ENCODE peak calls at places on chromosomes 16 and 17, in five cellular contexts. N is neuronal stem cell, B is mesenchymal stem cell, U is H9, V is trophoblast cell. I is an unnamed sample.

GRCh38 chr17:51228177-51228576 is 31.7 kb downstream of the MBTD1 start:
- DNase-seq in U (no peak), N (no peak), V (no peak), B (peak; percentile 29), I (no peak)

GRCh38 chr17:32822996-32823395 is 53.9 kb downstream of the MYO1D start:
- DNase-seq in N (no peak), B (no peak), U (no peak), V (no peak), I (no peak)

GRCh38 chr17:19647697-19648474 is 665 bp upstream of the ALDH3A2 start:
- DNase-seq in U (peak; percentile 80), V (peak; percentile 31), B (peak; percentile 79), N (peak; percentile 30), I (no peak)

GRCh38 chr17:47279062-47279801 is 25.6 kb downstream of the ITGB3 start:
- DNase-seq in N (no peak), B (peak; percentile 99), V (peak; percentile 9), U (no peak), I (no peak)

GRCh38 chr17:51507444-51507843 is 247.1 kb downstream of the UTP18 start:
- DNase-seq in N (no peak), V (no peak), B (no peak), U (no peak), I (no peak)

GRCh38 chr17:45123930-45124796 is 8.2 kb downstream of the PLCD3 start:
- DNase-seq in V (no peak), U (peak; percentile 75), N (no peak), B (peak; percentile 94), I (no peak)

GRCh38 chr16:74288065-74288464 is 8.5 kb upstream of the PSMD7 start:
- DNase-seq in N (no peak), V (no peak), B (no peak), U (no peak), I (no peak)

GRCh38 chr17:74453665-74454196 is 12.7 kb upstream of the CD300A start:
- DNase-seq in B (no peak), N (no peak), V (no peak), U (peak; percentile 97), I (peak; percentile 89)

GRCh38 chr16:80459331-80459777 is 81.4 kb upstream of the DYNLRB2 start:
- DNase-seq in N (no peak), U (no peak), V (peak; percentile 16), B (no peak), I (no peak)

GRCh38 chr16:27363797-27364196 is 38.2 kb upstream of the IL21R start:
- DNase-seq in B (no peak), U (no peak), N (no peak), V (no peak), I (no peak)

GRCh38 chr17:1331708-1332107 is 52.2 kb downstream of the TRARG1 start:
- DNase-seq in N (no peak), U (no peak), B (no peak), V (no peak), I (no peak)

GRCh38 chr16:15790458-15790857 is 66.4 kb downstream of the MYH11 start:
- DNase-seq in U (no peak), N (no peak), V (no peak), B (no peak), I (no peak)

GRCh38 chr17:69267219-69267618 is 38.6 kb upstream of the ABCA10 start:
- DNase-seq in B (no peak), V (no peak), N (no peak), U (no peak), I (no peak)

GRCh38 chr17:30290696-30291570 is 811 bp downstream of the BLMH start:
- DNase-seq in N (peak; percentile 47), B (peak; percentile 59), U (peak; percentile 64), V (peak; percentile 24), I (no peak)

GRCh38 chr17:72219824-72220473 is 99.1 kb downstream of the SOX9 start:
- DNase-seq in U (peak; percentile 46), N (no peak), V (no peak), B (no peak), I (no peak)

GRCh38 chr16:66188786-66189725 is 177.4 kb upstream of the CDH5 start:
- DNase-seq in N (no peak), U (no peak), V (no peak), B (no peak), I (peak; percentile 30)

GRCh38 chr17:30969989-30970680 is 704 bp upstream of the RNF135 start:
- DNase-seq in U (peak; percentile 60), V (peak; percentile 60), N (no peak), B (no peak), I (no peak)

GRCh38 chr16:88681084-88681680 is 5.1 kb downstream of the SNAI3 start:
- DNase-seq in V (no peak), U (peak; percentile 84), N (no peak), B (no peak), I (peak; percentile 82)

GRCh38 chr17:40532520-40533253 is 31.3 kb upstream of the TNS4 start:
- DNase-seq in B (no peak), V (no peak), U (no peak), N (no peak), I (no peak)

GRCh38 chr17:1304962-1305361 is 25.5 kb downstream of the TRARG1 start:
- DNase-seq in N (no peak), B (no peak), U (no peak), V (no peak), I (no peak)

GRCh38 chr17:77957215-77957868 is 1.2 kb upstream of the TNRC6C start:
- DNase-seq in B (peak; percentile 53), V (no peak), U (no peak), N (no peak), I (no peak)

GRCh38 chr17:9018731-9019130 is 2.6 kb upstream of the NTN1 start:
- DNase-seq in N (no peak), V (no peak), B (no peak), U (no peak), I (no peak)

GRCh38 chr17:31579265-31579664 is 187.8 kb downstream of the RAB11FIP4 start:
- DNase-seq in U (no peak), V (peak; percentile 94), B (peak; percentile 38), N (no peak), I (no peak)

GRCh38 chr16:83315271-83315670 is 492.5 kb upstream of the HSBP1 start:
- DNase-seq in N (no peak), B (no peak), V (no peak), U (no peak), I (no peak)

GRCh38 chr16:1871974-1872635 is at the start of gene MEIOB:
- DNase-seq in V (peak; percentile 50), B (peak; percentile 39), N (peak; percentile 43), U (peak; percentile 90), I (peak; percentile 41)

GRCh38 chr17:28908640-28909098 is 5.8 kb upstream of the DHRS13 start:
- DNase-seq in N (no peak), U (no peak), B (peak; percentile 82), V (no peak), I (no peak)

GRCh38 chr16:46962629-46963028 is 10.8 kb downstream of the DNAJA2 start:
- DNase-seq in B (no peak), N (no peak), V (no peak), U (no peak), I (no peak)

GRCh38 chr16:46961373-46962353 is 11.8 kb downstream of the DNAJA2 start:
- DNase-seq in N (no peak), V (no peak), B (no peak), U (no peak), I (no peak)
- H2BK12ac ChIP-seq in N (no peak overlapping the region), V (no peak overlapping the region), B (no peak overlapping the region), U (no peak overlapping the region), I (no peak overlapping the region)

GRCh38 chr17:57112994-57113393 is 27.9 kb downstream of the AKAP1 start:
- DNase-seq in N (no peak), V (no peak), U (no peak), B (no peak), I (no peak)

GRCh38 chr17:57113656-57114055 is 28.6 kb downstream of the AKAP1 start:
- DNase-seq in N (no peak), B (no peak), U (no peak), V (no peak), I (no peak)

GRCh38 chr17:57115377-57115776 is 30.3 kb downstream of the AKAP1 start:
- DNase-seq in V (no peak), U (no peak), N (no peak), B (no peak), I (no peak)

GRCh38 chr17:57115916-57116315 is 30.9 kb downstream of the AKAP1 start:
- DNase-seq in N (no peak), B (no peak), U (no peak), V (no peak), I (no peak)

DNA sequence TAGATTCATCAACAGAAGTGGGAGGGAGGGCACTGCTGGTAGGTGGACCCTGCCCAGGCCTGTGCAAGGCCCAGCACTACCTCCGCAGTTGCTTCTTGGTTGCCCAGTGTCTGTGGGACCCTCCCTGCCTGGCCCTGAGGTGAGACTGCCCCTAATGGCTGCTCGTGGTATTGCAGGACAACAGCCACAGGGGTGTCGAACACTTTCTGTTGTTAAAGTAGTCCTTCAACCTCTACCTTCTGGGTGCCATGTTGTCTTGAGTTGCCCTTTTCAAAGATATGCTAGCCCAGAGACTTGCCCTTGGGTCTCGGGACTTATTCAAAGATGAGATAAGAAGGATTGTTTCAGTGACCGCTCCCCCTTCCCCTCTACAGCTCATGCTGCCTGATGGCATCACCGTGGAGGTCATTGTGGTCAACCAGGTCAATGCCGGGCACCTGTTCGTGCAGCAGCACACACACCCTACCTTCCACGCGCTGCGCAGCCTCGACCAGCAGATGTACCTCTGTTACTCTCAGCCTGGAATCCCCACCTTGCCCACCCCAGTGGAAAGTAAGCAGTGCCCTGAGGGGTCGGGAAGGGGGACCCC is 29.1 kb downstream of the AKAP1 start:
- DNase-seq in V (no peak), U (peak; percentile 88), N (peak; percentile 51), B (peak; percentile 29), I (peak; percentile 15)
- H2BK12ac ChIP-seq in V (no peak overlapping the region), U (no peak overlapping the region), N (no peak overlapping the region), B (no peak overlapping the region), I (no peak overlapping the region)

GRCh38 chr17:7945651-7946050 is 13.6 kb downstream of the CNTROB start:
- DNase-seq in N (no peak), V (no peak), U (no peak), B (no peak), I (no peak)
- H2BK12ac ChIP-seq in N (no peak overlapping the region), V (no peak overlapping the region), U (no peak overlapping the region), B (no peak overlapping the region), I (no peak overlapping the region)

GRCh38 chr16:86224629-86225028 is 285.7 kb upstream of the FOXF1 start:
- DNase-seq in B (no peak), V (no peak), N (no peak), U (no peak), I (no peak)
- H2BK12ac ChIP-seq in B (peak overlapping the region; percentile 76), V (no peak overlapping the region), N (no peak overlapping the region), U (no peak overlapping the region), I (peak overlapping the region; percentile 33)

DNA sequence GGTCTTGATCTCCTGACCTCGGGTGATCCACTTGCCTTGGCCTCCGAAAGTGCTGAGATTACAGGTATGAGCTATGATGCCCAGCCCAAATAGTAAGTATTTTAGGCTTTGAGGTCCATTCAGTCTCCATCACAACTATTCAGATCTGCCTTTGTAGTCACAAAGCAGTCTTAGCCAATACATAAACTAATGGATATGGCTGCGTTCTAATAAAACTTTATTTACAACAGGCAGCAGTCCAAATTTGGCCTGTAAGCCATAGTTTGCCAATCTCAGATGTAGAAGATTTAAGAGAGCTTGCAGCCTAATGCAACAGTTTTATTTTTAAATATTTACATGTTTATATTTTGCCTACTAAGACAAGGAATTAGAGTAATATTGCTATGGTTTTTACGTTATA is 111.7 kb downstream of the YPEL2 start:
- DNase-seq in U (no peak), N (no peak), V (no peak), B (no peak), I (no peak)
- H2BK12ac ChIP-seq in U (no peak overlapping the region), N (no peak overlapping the region), V (no peak overlapping the region), B (no peak overlapping the region), I (no peak overlapping the region)

GRCh38 chr16:842061-842476 is 41.5 kb upstream of the GNG13 start:
- DNase-seq in U (no peak), V (no peak), B (no peak), N (no peak), I (no peak)
- H2BK12ac ChIP-seq in U (no peak overlapping the region), V (no peak overlapping the region), B (no peak overlapping the region), N (no peak overlapping the region), I (no peak overlapping the region)